ENCODE peak calls at places on chromosomes 13 and 19, in nine cellular contexts. B is ELR; D is CD8-positive, alpha-beta memory T cell; F is effector memory CD8-positive, alpha-beta T cell; H is activated CD4-positive, alpha-beta T cell treated with anti-CD3 and anti-CD28 coated beads for 48 hours; K is NCI-H2029; P is adipocyte; R is dorsolateral prefrontal cortex; L is KG1. Y is an unnamed sample.

GRCh38 chr19:42353341-42354015 is 28.0 kb downstream of the MEGF8 start:
- DNase-seq in B (no peak), D (no peak), F (no peak), H (no peak), K (no peak), P (no peak), R (no peak), L (no peak), Y (no peak)

GRCh38 chr19:39865953-39866352 is 19.8 kb upstream of the FBL start:
- DNase-seq in B (no peak), D (no peak), F (no peak), H (no peak), K (no peak), P (no peak), R (no peak), L (no peak), Y (no peak)

GRCh38 chr19:5953680-5954213 is 24.2 kb downstream of the RANBP3 start:
- DNase-seq in B (no peak), D (peak), F (no peak), H (peak), K (peak), P (no peak), R (no peak), L (no peak), Y (no peak)

GRCh38 chr13:31614704-31615103 is 124.6 kb upstream of the RXFP2 start:
- DNase-seq in B (no peak), D (no peak), F (no peak), H (no peak), K (no peak), P (no peak), R (no peak), L (no peak), Y (no peak)

GRCh38 chr13:21016487-21016886 is 44.9 kb downstream of the LATS2 start:
- DNase-seq in B (no peak), D (no peak), F (no peak), H (no peak), K (no peak), P (no peak), R (no peak), L (no peak), Y (no peak)

GRCh38 chr19:11382898-11383705 is 1.0 kb downstream of the EPOR start:
- DNase-seq in B (peak), D (no peak), F (peak), H (peak), K (peak), P (peak), R (no peak), L (peak), Y (no peak)

GRCh38 chr19:4431808-4432674 is 25.6 kb downstream of the UBXN6 start:
- DNase-seq in B (no peak), D (no peak), F (no peak), H (no peak), K (no peak), P (no peak), R (no peak), L (no peak), Y (no peak)

GRCh38 chr13:46845146-46845545 is 48.2 kb upstream of the ESD start:
- DNase-seq in B (no peak), D (no peak), F (no peak), H (no peak), K (no peak), P (no peak), R (no peak), L (no peak), Y (no peak)

GRCh38 chr13:73411067-73411809 is 352.4 kb downstream of the KLF5 start:
- DNase-seq in B (peak), D (no peak), F (no peak), H (no peak), K (no peak), P (no peak), R (no peak), L (no peak), Y (no peak)

GRCh38 chr13:32581177-32581786 is 5.0 kb upstream of the PDS5B start:
- DNase-seq in B (peak), D (peak), F (no peak), H (no peak), K (no peak), P (peak), R (no peak), L (no peak), Y (no peak)

GRCh38 chr13:99075268-99076191 is 97.7 kb upstream of the DOCK9 start:
- DNase-seq in B (no peak), D (peak), F (peak), H (no peak), K (no peak), P (no peak), R (no peak), L (no peak), Y (no peak)

GRCh38 chr19:17079710-17080440 is 4.3 kb downstream of the MYO9B start:
- DNase-seq in B (peak), D (no peak), F (peak), H (peak), K (no peak), P (peak), R (peak), L (no peak), Y (peak)

GRCh38 chr13:79485014-79485441 is 4.1 kb downstream of the NDFIP2 start:
- DNase-seq in B (peak), D (no peak), F (no peak), H (peak), K (no peak), P (peak), R (no peak), L (no peak), Y (no peak)

GRCh38 chr13:38462605-38463004 is 113.0 kb downstream of the UFM1 start:
- DNase-seq in B (no peak), D (no peak), F (no peak), H (no peak), K (no peak), P (no peak), R (no peak), L (no peak), Y (no peak)

GRCh38 chr13:100560498-100561215 is 27.9 kb downstream of the GGACT start:
- DNase-seq in B (no peak), D (no peak), F (no peak), H (no peak), K (no peak), P (no peak), R (peak), L (no peak), Y (no peak)

GRCh38 chr13:34608326-34608725 is 333.7 kb upstream of the NBEA start:
- DNase-seq in B (no peak), D (no peak), F (no peak), H (no peak), K (no peak), P (no peak), R (no peak), L (no peak), Y (no peak)

GRCh38 chr13:44406617-44407016 is 33.0 kb downstream of the SERP2 start:
- DNase-seq in B (no peak), D (no peak), F (no peak), H (no peak), K (no peak), P (no peak), R (no peak), L (no peak), Y (no peak)

GRCh38 chr19:17421942-17422341 is 2.1 kb downstream of the MVB12A start:
- DNase-seq in B (no peak), D (no peak), F (no peak), H (no peak), K (no peak), P (no peak), R (no peak), L (no peak), Y (no peak)

GRCh38 chr13:43572601-43573360 is 214.0 kb downstream of the ENOX1 start:
- DNase-seq in B (peak), D (no peak), F (no peak), H (no peak), K (no peak), P (peak), R (no peak), L (no peak), Y (no peak)

GRCh38 chr19:39299404-39299803 is 3.2 kb downstream of the IFNL1 start:
- DNase-seq in B (no peak), D (no peak), F (peak), H (no peak), K (no peak), P (no peak), R (no peak), L (no peak), Y (no peak)

GRCh38 chr13:102772042-102772425 is 1.6 kb downstream of the TEX30 start:
- DNase-seq in B (no peak), D (no peak), F (no peak), H (no peak), K (no peak), P (no peak), R (no peak), L (no peak), Y (no peak)

GRCh38 chr19:10553943-10554381 is 10.3 kb downstream of the ATG4D start:
- DNase-seq in B (no peak), D (peak), F (peak), H (peak), K (no peak), P (no peak), R (no peak), L (peak), Y (peak)

GRCh38 chr13:48402325-48402962 is 10.5 kb downstream of the LPAR6 start:
- DNase-seq in B (peak), D (no peak), F (no peak), H (peak), K (no peak), P (no peak), R (no peak), L (no peak), Y (no peak)

Y was measured in effector CD4-positive, alpha-beta T cell.